ENCODE peak calls at places on chromosomes 3 and 15, in ten cellular contexts. A, T, H, N, W, B, O, U, Y and P are unnamed samples.

GRCh38 chr15:66808181-66808824 is 106.3 kb downstream of the SMAD6 start:
- DNase-seq in A (no peak), T (no peak), H (no peak), N (no peak), W (no peak), B (no peak), O (no peak), U (no peak), Y (no peak), P (no peak)

GRCh38 chr3:52123106-52123708 is 31.0 kb downstream of the POC1A start:
- DNase-seq in A (peak; percentile 74), T (peak; percentile 85), H (peak; percentile 93), N (peak; percentile 56), W (peak; percentile 10), B (peak; percentile 59), O (peak; percentile 41), U (peak; percentile 30), Y (peak; percentile 77), P (peak; percentile 83)

GRCh38 chr3:188720636-188721035 is 451.1 kb upstream of the TPRG1 start:
- DNase-seq in A (no peak), T (no peak), H (no peak), N (no peak), W (no peak), B (peak; percentile 80), O (no peak), U (no peak), Y (no peak), P (no peak)

GRCh38 chr15:67120009-67120838 is 54.8 kb downstream of the SMAD3 start:
- DNase-seq in A (no peak), T (no peak), H (peak; percentile 20), N (no peak), W (no peak), B (no peak), O (no peak), U (no peak), Y (no peak), P (no peak)

GRCh38 chr3:37766797-37767776 is 94.6 kb upstream of the CTDSPL start:
- DNase-seq in A (no peak), T (no peak), H (no peak), N (no peak), W (no peak), B (no peak), O (no peak), U (no peak), Y (no peak), P (no peak)

GRCh38 chr3:112646623-112647022 is 5.7 kb upstream of the CCDC80 start:
- DNase-seq in A (no peak), T (no peak), H (no peak), N (no peak), W (no peak), B (no peak), O (no peak), U (no peak), Y (no peak), P (no peak)

GRCh38 chr15:27449940-27450339 is 479.0 kb downstream of the GABRG3 start:
- DNase-seq in A (no peak), T (no peak), H (no peak), N (no peak), W (no peak), B (no peak), O (no peak), U (no peak), Y (no peak), P (no peak)

GRCh38 chr3:61526307-61526706 is 35.1 kb upstream of the PTPRG start:
- DNase-seq in A (no peak), T (no peak), H (no peak), N (no peak), W (no peak), B (no peak), O (no peak), U (no peak), Y (no peak), P (no peak)

GRCh38 chr3:134709563-134710312 is 58.9 kb upstream of the KY start:
- DNase-seq in A (no peak), T (no peak), H (no peak), N (no peak), W (no peak), B (peak; percentile 45), O (no peak), U (no peak), Y (no peak), P (no peak)